ENCODE peak calls at places on chromosomes 3 and 15, in four cellular contexts. One of them, this sample, is unnamed.

GRCh38 chr3:59411694-59412093 is 361.9 kb upstream of the CFAP20DC start:
- DNase-seq in AG09309: no peak
- DNase-seq in nephron progenitor cell: no peak
- DNase-seq in fibroblast of villous mesenchyme: no peak
- DNase-seq in this sample: no peak

GRCh38 chr3:30401971-30402370 is 204.4 kb upstream of the TGFBR2 start:
- DNase-seq in AG09309: peak
- DNase-seq in nephron progenitor cell: no peak
- DNase-seq in fibroblast of villous mesenchyme: peak
- DNase-seq in this sample: peak

GRCh38 chr3:25035511-25035910 is 392.6 kb upstream of the RARB start:
- DNase-seq in AG09309: no peak
- DNase-seq in nephron progenitor cell: no peak
- DNase-seq in fibroblast of villous mesenchyme: no peak
- DNase-seq in this sample: no peak

GRCh38 chr3:54758461-54758860 is 169.4 kb downstream of the LRTM1 start:
- DNase-seq in AG09309: no peak
- DNase-seq in nephron progenitor cell: no peak
- DNase-seq in fibroblast of villous mesenchyme: no peak
- DNase-seq in this sample: no peak

GRCh38 chr15:50044406-50044805 is 74.6 kb downstream of the ATP8B4 start:
- DNase-seq in AG09309: no peak
- DNase-seq in nephron progenitor cell: no peak
- DNase-seq in fibroblast of villous mesenchyme: no peak
- DNase-seq in this sample: no peak

GRCh38 chr3:32238027-32238815 is at the start of gene CMTM8:
- DNase-seq in AG09309: no peak
- DNase-seq in nephron progenitor cell: peak
- DNase-seq in fibroblast of villous mesenchyme: peak
- DNase-seq in this sample: no peak

GRCh38 chr3:122955916-122956684 is 71.5 kb downstream of the SEMA5B start:
- DNase-seq in AG09309: no peak
- DNase-seq in nephron progenitor cell: no peak
- DNase-seq in fibroblast of villous mesenchyme: no peak
- DNase-seq in this sample: no peak

GRCh38 chr15:24954783-24955548 is at the start of the genes SNRPN and SNURF:
- DNase-seq in AG09309: peak
- DNase-seq in nephron progenitor cell: peak
- DNase-seq in fibroblast of villous mesenchyme: peak
- DNase-seq in this sample: peak

GRCh38 chr3:43244694-43245093 is 41.6 kb upstream of the SNRK start:
- DNase-seq in AG09309: no peak
- DNase-seq in nephron progenitor cell: no peak
- DNase-seq in fibroblast of villous mesenchyme: no peak
- DNase-seq in this sample: no peak

GRCh38 chr3:26029323-26029722 is 239.4 kb downstream of the OXSM start:
- DNase-seq in AG09309: no peak
- DNase-seq in nephron progenitor cell: no peak
- DNase-seq in fibroblast of villous mesenchyme: no peak
- DNase-seq in this sample: no peak

GRCh38 chr15:74134387-74135027 is 4.1 kb downstream of the ISLR2 start:
- DNase-seq in AG09309: no peak
- DNase-seq in nephron progenitor cell: peak
- DNase-seq in fibroblast of villous mesenchyme: no peak
- DNase-seq in this sample: no peak

GRCh38 chr3:158794936-158795518 is 6.8 kb upstream of the MFSD1 start:
- DNase-seq in AG09309: no peak
- DNase-seq in nephron progenitor cell: no peak
- DNase-seq in fibroblast of villous mesenchyme: peak
- DNase-seq in this sample: no peak

GRCh38 chr3:169112153-169112892 is 551.2 kb downstream of the MECOM start:
- DNase-seq in AG09309: no peak
- DNase-seq in nephron progenitor cell: no peak
- DNase-seq in fibroblast of villous mesenchyme: peak
- DNase-seq in this sample: no peak

GRCh38 chr15:67173786-67174185 is 80.7 kb downstream of the AAGAB start:
- DNase-seq in AG09309: no peak
- DNase-seq in nephron progenitor cell: no peak
- DNase-seq in fibroblast of villous mesenchyme: no peak
- DNase-seq in this sample: no peak

GRCh38 chr3:32109256-32109655 is 2.8 kb downstream of the GPD1L start:
- DNase-seq in AG09309: peak
- DNase-seq in nephron progenitor cell: no peak
- DNase-seq in fibroblast of villous mesenchyme: peak
- DNase-seq in this sample: peak

GRCh38 chr3:122011396-122011795 is 10.7 kb downstream of the ILDR1 start:
- DNase-seq in AG09309: no peak
- DNase-seq in nephron progenitor cell: no peak
- DNase-seq in fibroblast of villous mesenchyme: no peak
- DNase-seq in this sample: no peak

GRCh38 chr3:50652709-50653108 is 22.0 kb upstream of the DOCK3 start:
- DNase-seq in AG09309: no peak
- DNase-seq in nephron progenitor cell: peak
- DNase-seq in fibroblast of villous mesenchyme: peak
- DNase-seq in this sample: no peak

GRCh38 chr3:170611746-170612145 is 25.9 kb upstream of the SLC7A14 start:
- DNase-seq in AG09309: no peak
- DNase-seq in nephron progenitor cell: no peak
- DNase-seq in fibroblast of villous mesenchyme: no peak
- DNase-seq in this sample: no peak

GRCh38 chr15:60591491-60592385 is 112.8 kb upstream of the ICE2 start:
- DNase-seq in AG09309: no peak
- DNase-seq in nephron progenitor cell: peak
- DNase-seq in fibroblast of villous mesenchyme: no peak
- DNase-seq in this sample: no peak

GRCh38 chr3:45885979-45886711 is at the start of gene CCR9:
- DNase-seq in AG09309: no peak
- DNase-seq in nephron progenitor cell: no peak
- DNase-seq in fibroblast of villous mesenchyme: no peak
- DNase-seq in this sample: no peak

GRCh38 chr3:175851541-175851940 is 992.4 kb downstream of the NAALADL2 start:
- DNase-seq in AG09309: no peak
- DNase-seq in nephron progenitor cell: no peak
- DNase-seq in fibroblast of villous mesenchyme: no peak
- DNase-seq in this sample: no peak

GRCh38 chr3:76131396-76132153 is 346.2 kb upstream of the ZNF717 start:
- DNase-seq in AG09309: no peak
- DNase-seq in nephron progenitor cell: no peak
- DNase-seq in fibroblast of villous mesenchyme: peak
- DNase-seq in this sample: no peak

GRCh38 chr3:72490688-72491430 is 357.4 kb downstream of the SHQ1 start:
- DNase-seq in AG09309: no peak
- DNase-seq in nephron progenitor cell: peak
- DNase-seq in fibroblast of villous mesenchyme: no peak
- DNase-seq in this sample: no peak

GRCh38 chr15:90000175-90000923 is 775 bp upstream of the ZNF710 start:
- DNase-seq in AG09309: no peak
- DNase-seq in nephron progenitor cell: peak
- DNase-seq in fibroblast of villous mesenchyme: peak
- DNase-seq in this sample: no peak

GRCh38 chr3:23807161-23808015 is 1.6 kb downstream of the UBE2E1 start:
- DNase-seq in AG09309: no peak
- DNase-seq in nephron progenitor cell: no peak
- DNase-seq in fibroblast of villous mesenchyme: peak
- DNase-seq in this sample: peak

GRCh38 chr3:62332771-62333381 is 40.5 kb downstream of the FEZF2 start:
- DNase-seq in AG09309: no peak
- DNase-seq in nephron progenitor cell: peak
- DNase-seq in fibroblast of villous mesenchyme: peak
- DNase-seq in this sample: no peak

GRCh38 chr15:89371145-89372044 is 36.8 kb upstream of the POLG start:
- DNase-seq in AG09309: no peak
- DNase-seq in nephron progenitor cell: peak
- DNase-seq in fibroblast of villous mesenchyme: no peak
- DNase-seq in this sample: no peak

GRCh38 chr3:172034786-172035685 is 4.3 kb upstream of the FNDC3B start:
- DNase-seq in AG09309: no peak
- DNase-seq in nephron progenitor cell: no peak
- DNase-seq in fibroblast of villous mesenchyme: no peak
- DNase-seq in this sample: no peak

GRCh38 chr3:61562810-61563613 is 1.6 kb downstream of the PTPRG start:
- DNase-seq in AG09309: no peak
- DNase-seq in nephron progenitor cell: peak
- DNase-seq in fibroblast of villous mesenchyme: no peak
- DNase-seq in this sample: no peak

GRCh38 chr3:16106050-16106449 is 68.4 kb upstream of the GALNT15 start:
- DNase-seq in AG09309: no peak
- DNase-seq in nephron progenitor cell: no peak
- DNase-seq in fibroblast of villous mesenchyme: no peak
- DNase-seq in this sample: no peak

GRCh38 chr15:55394694-55395093 is 13.5 kb downstream of the CCPG1 start:
- DNase-seq in AG09309: no peak
- DNase-seq in nephron progenitor cell: no peak
- DNase-seq in fibroblast of villous mesenchyme: peak
- DNase-seq in this sample: no peak

GRCh38 chr15:98174286-98174685 is 213.8 kb downstream of the ARRDC4 start:
- DNase-seq in AG09309: no peak
- DNase-seq in nephron progenitor cell: no peak
- DNase-seq in fibroblast of villous mesenchyme: no peak
- DNase-seq in this sample: no peak
- TF ChIP-seq CTCF in AG09309: no peak
- TF ChIP-seq CTCF in nephron progenitor cell: no peak
- TF ChIP-seq CTCF in fibroblast of villous mesenchyme: no peak
- TF ChIP-seq CTCF in this sample: no peak

GRCh38 chr3:19541284-19541683 is 392.7 kb downstream of the EFHB start:
- DNase-seq in AG09309: no peak
- DNase-seq in nephron progenitor cell: no peak
- DNase-seq in fibroblast of villous mesenchyme: no peak
- DNase-seq in this sample: no peak
- TF ChIP-seq CTCF in AG09309: no peak
- TF ChIP-seq CTCF in nephron progenitor cell: no peak
- TF ChIP-seq CTCF in fibroblast of villous mesenchyme: no peak
- TF ChIP-seq CTCF in this sample: no peak

GRCh38 chr3:65245133-65246076 is 557.6 kb upstream of the ADAMTS9 start:
- DNase-seq in AG09309: no peak
- DNase-seq in nephron progenitor cell: no peak
- DNase-seq in fibroblast of villous mesenchyme: peak
- DNase-seq in this sample: no peak
- TF ChIP-seq CTCF in AG09309: peak
- TF ChIP-seq CTCF in nephron progenitor cell: no peak
- TF ChIP-seq CTCF in fibroblast of villous mesenchyme: peak
- TF ChIP-seq CTCF in this sample: peak

DNA sequence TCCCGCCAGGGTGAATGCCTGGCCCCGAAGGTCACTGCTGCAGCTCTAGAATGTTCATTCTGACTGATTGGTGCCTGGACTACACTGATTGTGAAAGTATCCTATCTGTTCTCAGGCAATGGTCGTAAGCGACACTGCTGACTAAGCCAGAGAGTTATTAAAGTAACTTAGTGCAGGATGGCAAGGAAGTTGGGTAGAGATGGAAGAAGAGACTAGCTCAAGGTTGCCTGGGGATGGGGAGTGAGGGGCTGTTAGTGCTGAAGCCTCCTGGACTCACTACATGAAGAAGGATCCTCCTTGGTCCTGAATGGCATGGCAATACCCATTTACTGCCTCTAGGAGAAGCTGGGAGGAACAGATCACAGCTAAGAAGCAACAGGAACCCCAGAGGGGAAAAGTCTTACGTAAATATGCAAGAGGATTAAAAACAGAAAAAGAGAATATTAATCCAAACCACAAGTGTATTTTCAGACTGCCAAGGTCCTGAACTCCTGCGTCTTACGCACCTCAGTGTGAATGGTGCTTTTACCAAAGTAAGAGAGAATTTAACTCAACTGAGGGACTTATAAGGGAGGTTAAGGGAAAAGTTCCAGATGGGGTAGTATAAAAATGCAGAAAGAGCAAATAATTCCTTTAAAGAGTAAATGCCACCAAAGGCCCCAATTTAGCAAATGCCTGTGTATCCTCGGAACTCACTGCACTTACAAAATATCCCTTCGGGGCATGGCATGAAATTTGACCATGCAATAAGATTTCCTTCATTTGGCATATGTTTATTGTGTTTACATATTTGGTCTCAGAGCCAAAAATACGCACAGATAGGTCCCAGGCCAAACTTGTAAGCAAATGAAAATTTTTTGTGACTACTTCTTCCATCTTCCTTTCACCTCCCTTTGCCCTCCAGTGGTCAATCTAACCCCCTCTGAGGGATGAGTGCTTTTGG is 64.0 kb upstream of the DGKG start:
- DNase-seq in AG09309: peak
- DNase-seq in nephron progenitor cell: no peak
- DNase-seq in fibroblast of villous mesenchyme: peak
- DNase-seq in this sample: peak
- TF ChIP-seq CTCF in AG09309: peak
- TF ChIP-seq CTCF in nephron progenitor cell: peak
- TF ChIP-seq CTCF in fibroblast of villous mesenchyme: peak
- TF ChIP-seq CTCF in this sample: peak

GRCh38 chr15:99981223-99981647 is 248.0 kb upstream of the LYSMD4 start:
- DNase-seq in AG09309: no peak
- DNase-seq in nephron progenitor cell: no peak
- DNase-seq in fibroblast of villous mesenchyme: no peak
- DNase-seq in this sample: no peak
- TF ChIP-seq CTCF in AG09309: no peak
- TF ChIP-seq CTCF in nephron progenitor cell: no peak
- TF ChIP-seq CTCF in fibroblast of villous mesenchyme: no peak
- TF ChIP-seq CTCF in this sample: no peak

GRCh38 chr3:13006216-13006990 is 66.8 kb downstream of the IQSEC1 start:
- DNase-seq in AG09309: no peak
- DNase-seq in nephron progenitor cell: no peak
- DNase-seq in fibroblast of villous mesenchyme: no peak
- DNase-seq in this sample: no peak
- TF ChIP-seq CTCF in AG09309: no peak
- TF ChIP-seq CTCF in nephron progenitor cell: no peak
- TF ChIP-seq CTCF in fibroblast of villous mesenchyme: no peak
- TF ChIP-seq CTCF in this sample: no peak

GRCh38 chr3:194381460-194381875 is 11.9 kb upstream of the LRRC15 start:
- DNase-seq in AG09309: no peak
- DNase-seq in nephron progenitor cell: no peak
- DNase-seq in fibroblast of villous mesenchyme: no peak
- DNase-seq in this sample: no peak

GRCh38 chr3:194379231-194379630 is 9.7 kb upstream of the LRRC15 start:
- DNase-seq in AG09309: no peak
- DNase-seq in nephron progenitor cell: no peak
- DNase-seq in fibroblast of villous mesenchyme: no peak
- DNase-seq in this sample: no peak

GRCh38 chr3:194382196-194382891 is 12.8 kb upstream of the LRRC15 start:
- DNase-seq in AG09309: no peak
- DNase-seq in nephron progenitor cell: no peak
- DNase-seq in fibroblast of villous mesenchyme: no peak
- DNase-seq in this sample: no peak

GRCh38 chr3:194379651-194380050 is 10.1 kb upstream of the LRRC15 start:
- DNase-seq in AG09309: no peak
- DNase-seq in nephron progenitor cell: no peak
- DNase-seq in fibroblast of villous mesenchyme: no peak
- DNase-seq in this sample: no peak

DNA sequence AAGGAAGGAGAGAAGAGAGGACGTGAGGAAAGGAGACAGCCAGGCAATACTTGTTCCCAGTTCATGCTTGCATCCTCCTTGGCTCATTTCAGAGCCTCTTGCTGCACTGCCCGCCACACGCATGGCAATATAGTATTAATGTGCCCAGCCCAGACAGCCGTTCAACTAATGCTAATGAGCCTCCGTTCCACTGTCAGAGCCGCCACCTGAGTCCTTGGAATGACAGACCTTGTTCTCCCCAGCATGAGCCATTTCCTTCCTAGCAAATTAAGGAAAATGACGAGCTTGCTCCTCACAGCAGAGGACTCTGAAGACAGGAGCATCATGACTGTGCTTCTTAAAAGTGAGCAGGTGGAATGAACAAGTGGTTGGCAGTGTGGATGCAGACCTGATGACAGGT is 10.8 kb upstream of the LRRC15 start:
- DNase-seq in AG09309: no peak
- DNase-seq in nephron progenitor cell: no peak
- DNase-seq in fibroblast of villous mesenchyme: no peak
- DNase-seq in this sample: no peak
- TF ChIP-seq CTCF in AG09309: no peak
- TF ChIP-seq CTCF in nephron progenitor cell: no peak
- TF ChIP-seq CTCF in fibroblast of villous mesenchyme: no peak
- TF ChIP-seq CTCF in this sample: no peak

This sample was measured in AG09319.